ENCODE peak calls at places on chromosomes 4 and X, in nine cellular contexts. One of them, this sample, is unnamed.

GRCh38 chrX:40008841-40009461 is 88.8 kb downstream of the BCOR start:
- DNase-seq in ovary: no peak
- DNase-seq in astrocyte of the spinal cord: no peak
- DNase-seq in mammary epithelial cell: no peak
- DNase-seq in heart left ventricle: peak; percentile 60
- DNase-seq in Panc1: no peak
- DNase-seq in testis: no peak
- DNase-seq in AG04449: no peak
- DNase-seq in epithelial cell of esophagus: no peak
- DNase-seq in this sample: peak; percentile 9

GRCh38 chr4:26937136-26937535 is 76.5 kb downstream of the STIM2 start:
- DNase-seq in ovary: no peak
- DNase-seq in astrocyte of the spinal cord: no peak
- DNase-seq in mammary epithelial cell: no peak
- DNase-seq in heart left ventricle: no peak
- DNase-seq in Panc1: no peak
- DNase-seq in testis: no peak
- DNase-seq in AG04449: no peak
- DNase-seq in epithelial cell of esophagus: no peak
- DNase-seq in this sample: no peak

GRCh38 chr4:38163216-38164006 is 203.2 kb downstream of the PTTG2 start:
- DNase-seq in ovary: no peak
- DNase-seq in astrocyte of the spinal cord: peak; percentile 77
- DNase-seq in mammary epithelial cell: peak; percentile 90
- DNase-seq in heart left ventricle: no peak
- DNase-seq in Panc1: no peak
- DNase-seq in testis: no peak
- DNase-seq in AG04449: no peak
- DNase-seq in epithelial cell of esophagus: peak; percentile 75
- DNase-seq in this sample: peak; percentile 50

GRCh38 chr4:76302856-76303438 is 3.6 kb upstream of the STBD1 start:
- DNase-seq in ovary: no peak
- DNase-seq in astrocyte of the spinal cord: no peak
- DNase-seq in mammary epithelial cell: no peak
- DNase-seq in heart left ventricle: no peak
- DNase-seq in Panc1: no peak
- DNase-seq in testis: no peak
- DNase-seq in AG04449: no peak
- DNase-seq in epithelial cell of esophagus: peak; percentile 8
- DNase-seq in this sample: peak; percentile 57

GRCh38 chrX:153590961-153591956 is 7.7 kb downstream of the CCNQ start:
- DNase-seq in ovary: no peak
- DNase-seq in astrocyte of the spinal cord: no peak
- DNase-seq in mammary epithelial cell: no peak
- DNase-seq in heart left ventricle: no peak
- DNase-seq in Panc1: no peak
- DNase-seq in testis: no peak
- DNase-seq in AG04449: no peak
- DNase-seq in epithelial cell of esophagus: no peak
- DNase-seq in this sample: no peak

GRCh38 chrX:97597954-97598353 is 714.2 kb downstream of the RPA4 start:
- DNase-seq in ovary: no peak
- DNase-seq in astrocyte of the spinal cord: no peak
- DNase-seq in mammary epithelial cell: no peak
- DNase-seq in heart left ventricle: no peak
- DNase-seq in Panc1: no peak
- DNase-seq in testis: no peak
- DNase-seq in AG04449: no peak
- DNase-seq in epithelial cell of esophagus: no peak
- DNase-seq in this sample: no peak

GRCh38 chr4:141388483-141388882 is 167.8 kb downstream of the ZNF330 start:
- DNase-seq in ovary: no peak
- DNase-seq in astrocyte of the spinal cord: peak; percentile 91
- DNase-seq in mammary epithelial cell: peak; percentile 70
- DNase-seq in heart left ventricle: no peak
- DNase-seq in Panc1: no peak
- DNase-seq in testis: no peak
- DNase-seq in AG04449: peak; percentile 82
- DNase-seq in epithelial cell of esophagus: peak; percentile 44
- DNase-seq in this sample: peak; percentile 88

GRCh38 chr4:147550626-147551250 is 66.5 kb upstream of the TMEM184C start:
- DNase-seq in ovary: no peak
- DNase-seq in astrocyte of the spinal cord: peak; percentile 83
- DNase-seq in mammary epithelial cell: peak; percentile 65
- DNase-seq in heart left ventricle: no peak
- DNase-seq in Panc1: no peak
- DNase-seq in testis: no peak
- DNase-seq in AG04449: no peak
- DNase-seq in epithelial cell of esophagus: peak; percentile 60
- DNase-seq in this sample: peak; percentile 56

GRCh38 chrX:63282828-63283227 is 68.3 kb downstream of the SPIN4 start:
- DNase-seq in ovary: no peak
- DNase-seq in astrocyte of the spinal cord: no peak
- DNase-seq in mammary epithelial cell: no peak
- DNase-seq in heart left ventricle: no peak
- DNase-seq in Panc1: no peak
- DNase-seq in testis: no peak
- DNase-seq in AG04449: no peak
- DNase-seq in epithelial cell of esophagus: no peak
- DNase-seq in this sample: no peak

GRCh38 chrX:63282077-63282476 is 69.1 kb downstream of the SPIN4 start:
- DNase-seq in ovary: no peak
- DNase-seq in astrocyte of the spinal cord: no peak
- DNase-seq in mammary epithelial cell: no peak
- DNase-seq in heart left ventricle: no peak
- DNase-seq in Panc1: no peak
- DNase-seq in testis: no peak
- DNase-seq in AG04449: no peak
- DNase-seq in epithelial cell of esophagus: no peak
- DNase-seq in this sample: no peak

GRCh38 chrX:63283331-63283730 is 67.8 kb downstream of the SPIN4 start:
- DNase-seq in ovary: no peak
- DNase-seq in astrocyte of the spinal cord: no peak
- DNase-seq in mammary epithelial cell: no peak
- DNase-seq in heart left ventricle: no peak
- DNase-seq in Panc1: no peak
- DNase-seq in testis: no peak
- DNase-seq in AG04449: no peak
- DNase-seq in epithelial cell of esophagus: no peak
- DNase-seq in this sample: no peak

GRCh38 chrX:63281465-63281864 is 69.7 kb downstream of the SPIN4 start:
- DNase-seq in ovary: no peak
- DNase-seq in astrocyte of the spinal cord: no peak
- DNase-seq in mammary epithelial cell: no peak
- DNase-seq in heart left ventricle: no peak
- DNase-seq in Panc1: no peak
- DNase-seq in testis: no peak
- DNase-seq in AG04449: no peak
- DNase-seq in epithelial cell of esophagus: no peak
- DNase-seq in this sample: no peak
- TF ChIP-seq CTCF in ovary: no peak
- TF ChIP-seq CTCF in astrocyte of the spinal cord: no peak
- TF ChIP-seq CTCF in mammary epithelial cell: no peak
- TF ChIP-seq CTCF in heart left ventricle: no peak
- TF ChIP-seq CTCF in Panc1: no peak
- TF ChIP-seq CTCF in testis: no peak
- TF ChIP-seq CTCF in AG04449: no peak
- TF ChIP-seq CTCF in epithelial cell of esophagus: no peak
- TF ChIP-seq CTCF in this sample: no peak

GRCh38 chrX:13415551-13415950 is 95.7 kb upstream of the ATXN3L start:
- DNase-seq in ovary: no peak
- DNase-seq in astrocyte of the spinal cord: no peak
- DNase-seq in mammary epithelial cell: no peak
- DNase-seq in heart left ventricle: no peak
- DNase-seq in Panc1: no peak
- DNase-seq in testis: no peak
- DNase-seq in AG04449: no peak
- DNase-seq in epithelial cell of esophagus: no peak
- DNase-seq in this sample: no peak

GRCh38 chrX:13419276-13419675 is 99.4 kb upstream of the ATXN3L start:
- DNase-seq in ovary: no peak
- DNase-seq in astrocyte of the spinal cord: no peak
- DNase-seq in mammary epithelial cell: no peak
- DNase-seq in heart left ventricle: no peak
- DNase-seq in Panc1: no peak
- DNase-seq in testis: no peak
- DNase-seq in AG04449: no peak
- DNase-seq in epithelial cell of esophagus: no peak
- DNase-seq in this sample: no peak

GRCh38 chrX:13419918-13420317 is 100.1 kb upstream of the ATXN3L start:
- DNase-seq in ovary: no peak
- DNase-seq in astrocyte of the spinal cord: no peak
- DNase-seq in mammary epithelial cell: no peak
- DNase-seq in heart left ventricle: no peak
- DNase-seq in Panc1: no peak
- DNase-seq in testis: no peak
- DNase-seq in AG04449: no peak
- DNase-seq in epithelial cell of esophagus: no peak
- DNase-seq in this sample: no peak

GRCh38 chrX:13418126-13419091 is 98.6 kb upstream of the ATXN3L start:
- DNase-seq in ovary: no peak
- DNase-seq in astrocyte of the spinal cord: peak; percentile 15
- DNase-seq in mammary epithelial cell: peak; percentile 60
- DNase-seq in heart left ventricle: no peak
- DNase-seq in Panc1: no peak
- DNase-seq in testis: no peak
- DNase-seq in AG04449: no peak
- DNase-seq in epithelial cell of esophagus: peak; percentile 39
- DNase-seq in this sample: peak; percentile 40

GRCh38 chrX:13420545-13421183 is 100.8 kb upstream of the ATXN3L start:
- DNase-seq in ovary: no peak
- DNase-seq in astrocyte of the spinal cord: no peak
- DNase-seq in mammary epithelial cell: peak; percentile 50
- DNase-seq in heart left ventricle: no peak
- DNase-seq in Panc1: no peak
- DNase-seq in testis: no peak
- DNase-seq in AG04449: no peak
- DNase-seq in epithelial cell of esophagus: peak; percentile 17
- DNase-seq in this sample: no peak
- H3K4me3 ChIP-seq in ovary: no peak overlapping the region
- H3K4me3 ChIP-seq in astrocyte of the spinal cord: no peak overlapping the region
- H3K4me3 ChIP-seq in mammary epithelial cell: no peak overlapping the region
- H3K4me3 ChIP-seq in heart left ventricle: no peak overlapping the region
- H3K4me3 ChIP-seq in Panc1: no peak overlapping the region
- H3K4me3 ChIP-seq in testis: no peak overlapping the region
- H3K4me3 ChIP-seq in AG04449: no peak overlapping the region
- H3K4me3 ChIP-seq in epithelial cell of esophagus: no peak overlapping the region
- H3K4me3 ChIP-seq in this sample: no peak overlapping the region

DNA sequence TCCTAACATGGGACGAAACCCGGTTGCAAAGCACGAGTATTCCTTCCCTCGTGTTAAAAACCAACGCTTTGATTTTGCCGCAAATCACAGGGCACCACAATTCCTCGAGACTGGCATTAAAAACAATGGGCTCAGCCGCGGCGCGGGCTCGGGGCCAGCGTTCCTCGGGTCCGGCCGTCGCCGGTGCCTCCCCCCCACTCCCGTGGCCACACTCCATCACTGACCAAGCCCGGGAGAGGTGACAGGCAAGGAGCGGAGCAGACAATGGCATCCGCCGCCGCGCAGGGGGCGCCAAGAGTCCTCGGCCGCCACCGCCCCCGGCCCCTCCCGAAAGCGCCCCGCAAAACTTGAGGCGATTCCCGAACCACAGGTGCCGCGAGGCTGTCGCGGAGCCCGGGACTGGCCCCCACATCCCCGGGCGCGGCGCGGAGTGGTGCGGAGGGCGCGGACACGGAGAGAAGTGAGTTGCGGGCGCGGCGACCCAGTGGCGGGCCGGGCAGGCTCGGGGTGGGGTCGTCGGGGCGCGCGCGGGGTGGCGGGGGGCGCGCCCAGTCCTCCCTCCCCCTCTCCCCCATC is 445 bp downstream of the AP1S2 start:
- DNase-seq in ovary: peak; percentile 49
- DNase-seq in astrocyte of the spinal cord: no peak
- DNase-seq in mammary epithelial cell: peak; percentile 24
- DNase-seq in heart left ventricle: peak; percentile 66
- DNase-seq in Panc1: no peak
- DNase-seq in testis: peak; percentile 61
- DNase-seq in AG04449: no peak
- DNase-seq in epithelial cell of esophagus: no peak
- DNase-seq in this sample: no peak
- TF ChIP-seq CTCF in ovary: no peak
- TF ChIP-seq CTCF in astrocyte of the spinal cord: peak; percentile 15
- TF ChIP-seq CTCF in mammary epithelial cell: peak; percentile 45
- TF ChIP-seq CTCF in heart left ventricle: no peak
- TF ChIP-seq CTCF in Panc1: peak; percentile 46
- TF ChIP-seq CTCF in testis: no peak
- TF ChIP-seq CTCF in AG04449: no peak
- TF ChIP-seq CTCF in epithelial cell of esophagus: no peak
- TF ChIP-seq CTCF in this sample: no peak

GRCh38 chr4:970046-970745 is 3.2 kb downstream of the DGKQ start:
- DNase-seq in ovary: no peak
- DNase-seq in astrocyte of the spinal cord: no peak
- DNase-seq in mammary epithelial cell: no peak
- DNase-seq in heart left ventricle: no peak
- DNase-seq in Panc1: no peak
- DNase-seq in testis: no peak
- DNase-seq in AG04449: no peak
- DNase-seq in epithelial cell of esophagus: no peak
- DNase-seq in this sample: no peak

GRCh38 chr4:972651-973424 is 531 bp downstream of the DGKQ start:
- DNase-seq in ovary: no peak
- DNase-seq in astrocyte of the spinal cord: no peak
- DNase-seq in mammary epithelial cell: peak; percentile 39
- DNase-seq in heart left ventricle: peak; percentile 46
- DNase-seq in Panc1: no peak
- DNase-seq in testis: no peak
- DNase-seq in AG04449: no peak
- DNase-seq in epithelial cell of esophagus: peak; percentile 35
- DNase-seq in this sample: peak; percentile 16

GRCh38 chr4:973431-974397 is at the start of gene DGKQ:
- DNase-seq in ovary: peak; percentile 86
- DNase-seq in astrocyte of the spinal cord: peak; percentile 77
- DNase-seq in mammary epithelial cell: peak; percentile 69
- DNase-seq in heart left ventricle: peak; percentile 92
- DNase-seq in Panc1: no peak
- DNase-seq in testis: peak; percentile 92
- DNase-seq in AG04449: no peak
- DNase-seq in epithelial cell of esophagus: peak; percentile 85
- DNase-seq in this sample: peak; percentile 84

GRCh38 chr4:970854-971520 is 2.4 kb downstream of the DGKQ start:
- DNase-seq in ovary: no peak
- DNase-seq in astrocyte of the spinal cord: no peak
- DNase-seq in mammary epithelial cell: no peak
- DNase-seq in heart left ventricle: no peak
- DNase-seq in Panc1: no peak
- DNase-seq in testis: no peak
- DNase-seq in AG04449: no peak
- DNase-seq in epithelial cell of esophagus: peak; percentile 19
- DNase-seq in this sample: no peak

DNA sequence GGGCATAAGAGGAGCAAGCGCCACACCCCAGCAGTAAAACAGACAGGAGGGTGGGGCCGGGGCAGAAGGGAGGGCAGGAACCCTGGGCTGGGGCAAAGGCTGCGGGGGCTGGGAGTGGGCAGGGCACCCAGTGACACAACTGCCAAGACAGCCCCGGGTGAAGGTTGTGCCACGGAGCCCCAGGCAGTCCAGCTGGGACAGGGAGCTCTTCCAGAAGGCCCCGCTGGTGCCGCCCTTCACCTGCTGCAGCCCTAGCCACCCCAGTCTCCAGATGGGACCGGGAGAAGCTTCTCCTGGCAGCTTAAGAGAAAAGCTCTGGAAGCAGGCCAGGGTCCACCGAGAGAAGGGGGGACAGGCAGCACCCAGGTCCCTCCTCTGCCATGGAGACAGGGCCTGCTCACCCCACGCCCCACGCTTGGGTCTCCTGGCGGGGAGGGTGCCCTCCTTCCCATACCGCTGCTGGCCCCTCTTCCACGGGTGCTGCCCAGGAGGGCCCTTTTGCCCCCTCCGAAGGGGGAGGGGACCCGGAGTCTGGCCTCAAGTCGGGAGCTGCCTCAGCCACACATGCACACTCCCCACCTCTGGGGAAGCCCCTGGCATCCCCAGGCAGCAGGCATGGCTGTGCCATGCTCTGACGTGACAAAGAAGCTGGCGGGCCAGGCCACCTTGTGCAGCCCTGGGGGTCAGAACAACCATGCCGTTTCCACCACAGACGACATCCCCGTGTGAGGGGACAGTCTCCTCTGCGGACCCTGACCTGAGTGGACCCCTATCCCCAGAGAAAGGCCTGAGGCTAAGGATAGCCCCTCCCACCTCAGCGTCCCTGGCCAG is 1.5 kb downstream of the DGKQ start:
- DNase-seq in ovary: no peak
- DNase-seq in astrocyte of the spinal cord: no peak
- DNase-seq in mammary epithelial cell: no peak
- DNase-seq in heart left ventricle: no peak
- DNase-seq in Panc1: no peak
- DNase-seq in testis: no peak
- DNase-seq in AG04449: no peak
- DNase-seq in epithelial cell of esophagus: no peak
- DNase-seq in this sample: no peak
- H3K4me3 ChIP-seq in ovary: peak overlapping the region; percentile 83
- H3K4me3 ChIP-seq in astrocyte of the spinal cord: peak overlapping the region; percentile 53
- H3K4me3 ChIP-seq in mammary epithelial cell: peak overlapping the region; percentile 86
- H3K4me3 ChIP-seq in heart left ventricle: no peak overlapping the region
- H3K4me3 ChIP-seq in Panc1: peak overlapping the region; percentile 56
- H3K4me3 ChIP-seq in testis: peak overlapping the region; percentile 67
- H3K4me3 ChIP-seq in AG04449: peak overlapping the region; percentile 75
- H3K4me3 ChIP-seq in epithelial cell of esophagus: peak overlapping the region; percentile 60
- H3K4me3 ChIP-seq in this sample: peak overlapping the region; percentile 64

This sample was measured in fibroblast of pulmonary artery.